ENCODE peak calls at places on chromosomes 4 and X, in six cellular contexts. H is heart left ventricle, R is fibroblast of pulmonary artery, G is cardiac muscle cell, Z is GM12878, Y is OCI-LY7. C is an unnamed sample.
A peak's percentile ranks its signal among the peaks of the same experiment; 100 is the strongest.

GRCh38 chr4:173835863-173836262 is 305.8 kb upstream of the HAND2 start:
- DNase-seq in Y (no peak), H (peak; percentile 20), G (peak; percentile 80), R (peak; percentile 77), Z (no peak), C (peak; percentile 16)

GRCh38 chr4:62006108-62006507 is 806.0 kb downstream of the ADGRL3 start:
- DNase-seq in R (no peak), Z (no peak), Y (no peak), H (no peak), G (no peak), C (no peak)

GRCh38 chrX:46662594-46662993 is 89.0 kb downstream of the CHST7 start:
- DNase-seq in G (no peak), R (no peak), Z (no peak), Y (no peak), H (no peak), C (no peak)

GRCh38 chr4:30722092-30722915 is 2.1 kb downstream of the PCDH7 start:
- DNase-seq in H (no peak), Y (no peak), Z (no peak), G (no peak), R (no peak), C (no peak)

GRCh38 chrX:136598631-136599030 is 49.3 kb upstream of the CD40LG start:
- DNase-seq in R (no peak), Y (no peak), Z (no peak), H (no peak), G (no peak), C (no peak)

GRCh38 chr4:176921256-176921655 is 128.5 kb upstream of the VEGFC start:
- DNase-seq in Y (no peak), G (peak; percentile 17), Z (no peak), H (no peak), R (no peak), C (no peak)

GRCh38 chr4:145820407-145820806 is 118.2 kb downstream of the ZNF827 start:
- DNase-seq in Z (no peak), R (no peak), G (no peak), Y (no peak), H (no peak), C (no peak)

GRCh38 chr4:40228497-40229365 is 31.9 kb downstream of the RHOH start:
- DNase-seq in R (peak; percentile 15), G (no peak), Z (peak; percentile 77), H (no peak), Y (no peak), C (no peak)

GRCh38 chrX:77894921-77895886 is at the start of gene MAGT1:
- DNase-seq in R (peak; percentile 98), Z (peak; percentile 90), H (peak; percentile 91), G (peak; percentile 97), Y (peak; percentile 95), C (peak; percentile 96)

GRCh38 chr4:107453231-107453630 is 266.8 kb downstream of the PAPSS1 start:
- DNase-seq in R (peak; percentile 11), Z (no peak), G (peak; percentile 6), H (no peak), Y (no peak), C (no peak)

GRCh38 chr4:3605491-3605890 is 73.3 kb upstream of the LRPAP1 start:
- DNase-seq in Z (no peak), G (no peak), R (no peak), H (no peak), Y (no peak), C (no peak)
- TF ChIP-seq CTCF in Z (no peak), G (no peak), R (no peak), H (no peak), Y (no peak), C (no peak)

DNA sequence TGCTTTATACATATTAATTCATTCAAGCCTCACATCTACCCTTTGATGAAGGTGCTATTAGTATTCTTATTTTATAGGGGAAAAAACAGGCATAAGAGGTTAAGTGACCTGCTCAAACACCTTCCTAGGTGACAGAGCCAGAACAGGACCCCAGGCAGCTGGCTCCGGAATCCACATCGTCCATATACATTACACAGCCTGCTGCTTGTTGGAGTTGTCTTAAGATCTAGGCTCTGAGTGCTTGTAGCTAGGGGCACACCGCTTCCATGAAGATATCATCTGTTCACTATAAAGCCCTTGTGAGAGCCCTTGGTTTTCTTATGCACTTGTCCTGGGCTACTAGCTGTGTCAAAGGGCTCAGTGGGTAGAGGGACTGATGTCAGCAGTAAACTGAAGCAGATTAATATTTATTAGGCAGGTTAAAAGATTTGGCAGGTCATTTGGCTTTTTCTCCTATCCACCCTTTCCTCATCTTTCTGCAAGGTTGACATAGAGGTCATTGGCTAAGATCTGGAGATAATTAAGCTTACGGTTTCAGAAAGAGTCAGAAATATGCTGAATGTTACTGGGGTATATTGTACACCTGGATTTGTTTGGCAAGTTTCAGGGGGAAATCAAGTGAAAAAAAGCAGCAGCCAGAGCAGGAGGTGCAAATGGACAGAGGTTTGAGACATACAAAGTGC is 195.4 kb downstream of the SOWAHB start:
- DNase-seq in R (no peak), Y (no peak), Z (no peak), H (no peak), G (no peak), C (no peak)
- H3K4me3 ChIP-seq in R (no peak overlapping the region), Y (no peak overlapping the region), Z (no peak overlapping the region), H (no peak overlapping the region), G (no peak overlapping the region), C (no peak overlapping the region)

DNA sequence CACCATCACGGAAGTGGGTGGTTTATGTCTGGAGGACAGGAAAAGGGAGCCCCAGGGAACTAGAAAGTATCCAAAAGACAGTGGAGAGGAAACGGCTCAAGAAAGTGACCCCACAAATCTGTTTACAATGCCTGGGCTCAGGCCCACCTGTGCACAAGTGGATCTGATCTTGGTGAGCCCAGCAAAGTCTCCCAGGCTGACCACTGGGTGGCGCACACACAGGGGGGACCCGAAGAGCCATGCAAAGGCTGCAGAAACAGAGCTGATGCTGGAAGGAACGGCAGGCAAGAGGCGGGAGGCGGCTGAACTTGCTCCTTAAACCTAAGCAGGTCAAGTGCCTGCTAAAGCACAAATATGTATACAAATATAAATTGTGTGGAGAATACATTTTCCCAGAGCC is 9.6 kb downstream of the HAUS7 start:
- DNase-seq in G (peak; percentile 57), R (peak; percentile 55), Z (no peak), Y (peak; percentile 58), H (peak; percentile 25), C (peak; percentile 36)
- TF ChIP-seq CTCF in G (peak; percentile 63), R (peak; percentile 60), Z (peak; percentile 71), Y (peak; percentile 79), H (peak; percentile 52), C (peak; percentile 60)

DNA sequence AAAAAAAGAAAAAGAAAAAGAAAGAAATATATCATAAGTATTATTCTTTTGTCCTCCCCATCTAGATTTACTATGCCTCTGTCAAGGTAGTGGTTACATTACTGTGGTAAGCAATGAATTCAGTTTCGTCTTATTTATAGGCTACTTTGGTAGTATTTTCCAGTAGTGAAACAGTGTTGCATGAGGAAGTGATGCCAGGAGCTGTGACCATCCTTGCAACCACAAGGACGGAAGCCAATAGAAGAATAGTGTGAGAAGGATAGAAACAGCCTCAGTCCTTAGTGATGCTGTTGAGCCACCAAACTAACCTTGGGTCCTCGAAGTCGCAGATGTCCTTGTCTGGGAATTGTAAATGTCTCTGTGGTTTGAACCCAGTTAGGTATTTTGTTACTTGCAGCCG is 328.5 kb downstream of the PPP3CA start:
- DNase-seq in Z (peak; percentile 90), R (no peak), Y (peak; percentile 26), H (no peak), G (no peak), C (no peak)
- H3K4me3 ChIP-seq in Z (peak overlapping the region; percentile 3), R (no peak overlapping the region), Y (no peak overlapping the region), H (no peak overlapping the region), G (no peak overlapping the region), C (no peak overlapping the region)

DNA sequence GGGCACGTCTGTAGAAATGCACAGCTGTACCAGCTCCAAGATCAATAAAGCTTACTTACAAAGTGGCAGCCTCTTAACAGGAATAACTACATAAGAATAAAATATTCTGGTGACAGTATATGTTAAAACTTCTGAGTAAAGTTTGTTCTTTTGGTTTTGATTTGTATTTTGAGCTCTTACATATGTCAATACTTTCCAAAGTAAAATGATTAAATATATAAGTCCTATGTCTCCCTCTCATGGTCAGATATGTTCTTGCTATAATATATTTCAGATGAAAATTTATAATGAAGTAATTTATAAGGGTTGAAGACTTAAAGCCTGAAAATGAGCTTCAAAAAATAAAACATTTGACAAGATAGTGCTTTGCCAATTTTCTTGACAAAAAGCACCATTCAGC is 254.4 kb downstream of the NPFFR2 start:
- DNase-seq in H (no peak), Y (no peak), G (peak; percentile 23), Z (no peak), R (peak; percentile 44), C (peak; percentile 15)
- TF ChIP-seq CTCF in H (no peak), Y (peak; percentile 52), G (no peak), Z (no peak), R (peak; percentile 2), C (peak; percentile 19)

DNA sequence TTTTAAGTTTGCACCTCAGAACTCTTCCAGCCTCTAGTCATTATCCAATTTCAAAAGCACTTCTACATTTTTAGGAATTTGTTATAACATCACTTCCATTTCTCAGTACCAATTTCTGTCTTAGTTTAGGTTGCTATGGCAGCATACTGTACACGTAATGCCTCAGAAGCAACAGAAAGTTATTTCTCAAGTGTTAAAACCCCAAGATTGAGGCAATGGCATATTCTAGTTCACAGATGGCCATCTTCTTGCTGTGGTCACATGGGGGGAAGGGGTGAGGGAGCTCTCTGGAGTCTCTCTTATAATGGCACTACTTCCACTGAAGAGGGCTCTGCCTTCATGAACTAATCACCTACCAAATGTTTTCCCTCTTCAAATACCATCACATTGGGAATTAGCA is 220.3 kb upstream of the CTSO start:
- DNase-seq in Y (no peak), G (no peak), Z (no peak), R (no peak), H (no peak), C (peak; percentile 15)
- H3K4me3 ChIP-seq in Y (no peak overlapping the region), G (no peak overlapping the region), Z (no peak overlapping the region), R (no peak overlapping the region), H (no peak overlapping the region), C (no peak overlapping the region)

GRCh38 chr4:4480685-4481393 is 61.0 kb downstream of the STX18 start:
- DNase-seq in G (no peak), Y (peak; percentile 22), H (no peak), R (peak; percentile 38), Z (no peak), C (peak; percentile 61)
- TF ChIP-seq CTCF in G (peak; percentile 57), Y (peak; percentile 84), H (peak; percentile 30), R (peak; percentile 69), Z (peak; percentile 31), C (peak; percentile 77)

GRCh38 chr4:168850016-168850415 is 160.0 kb downstream of the CBR4 start:
- DNase-seq in Z (no peak), H (no peak), G (peak; percentile 57), Y (no peak), R (peak; percentile 45), C (no peak)
- H3K4me3 ChIP-seq in Z (no peak overlapping the region), H (no peak overlapping the region), G (no peak overlapping the region), Y (no peak overlapping the region), R (no peak overlapping the region), C (no peak overlapping the region)